ENCODE peak calls at places on chromosomes 1 and 21, in seven cellular contexts. P, K, D, A, J, V and C are unnamed samples.

GRCh38 chr1:83104558-83104957 is 894.4 kb downstream of the TTLL7 start:
- DNase-seq in P (no peak), K (no peak), D (no peak), A (no peak), J (no peak), V (no peak), C (no peak)

GRCh38 chr1:87203890-87204289 is 124.8 kb upstream of the LMO4 start:
- DNase-seq in P (no peak), K (no peak), D (no peak), A (no peak), J (no peak), V (peak; percentile 65), C (no peak)

GRCh38 chr1:13662498-13662897 is 37.5 kb upstream of the PRDM2 start:
- DNase-seq in P (no peak), K (no peak), D (no peak), A (no peak), J (no peak), V (peak; percentile 54), C (no peak)

GRCh38 chr1:6285356-6285755 is 24.5 kb upstream of the GPR153 start:
- DNase-seq in P (no peak), K (no peak), D (no peak), A (no peak), J (no peak), V (no peak), C (no peak)

GRCh38 chr1:170967042-170967910 is 31.9 kb downstream of the MROH9 start:
- DNase-seq in P (peak; percentile 6), K (no peak), D (no peak), A (peak; percentile 7), J (peak; percentile 17), V (peak; percentile 77), C (no peak)

GRCh38 chr1:24899581-24900485 is 30.2 kb downstream of the RUNX3 start:
- DNase-seq in P (no peak), K (no peak), D (no peak), A (no peak), J (no peak), V (no peak), C (peak; percentile 34)

GRCh38 chr1:235923466-235924008 is 56.8 kb upstream of the LYST start:
- DNase-seq in P (no peak), K (no peak), D (no peak), A (peak; percentile 19), J (no peak), V (peak; percentile 69), C (no peak)

GRCh38 chr1:155326020-155326526 is 5.4 kb downstream of the RUSC1 start:
- DNase-seq in P (no peak), K (no peak), D (no peak), A (no peak), J (no peak), V (no peak), C (no peak)

GRCh38 chr1:226482975-226483660 is 65.4 kb upstream of the STUM start:
- DNase-seq in P (no peak), K (no peak), D (no peak), A (no peak), J (no peak), V (peak; percentile 44), C (no peak)

GRCh38 chr21:35370671-35371070 is 321.6 kb upstream of the RUNX1 start:
- DNase-seq in P (no peak), K (no peak), D (no peak), A (no peak), J (no peak), V (no peak), C (no peak)

GRCh38 chr1:234546890-234547788 is 62.8 kb downstream of the IRF2BP2 start:
- DNase-seq in P (no peak), K (no peak), D (no peak), A (no peak), J (no peak), V (no peak), C (no peak)

GRCh38 chr1:88683516-88683847 is 591 bp upstream of the PKN2 start:
- DNase-seq in P (peak; percentile 25), K (no peak), D (no peak), A (peak; percentile 28), J (no peak), V (peak; percentile 44), C (no peak)

GRCh38 chr21:36839123-36839522 is 127.3 kb downstream of the HLCS start:
- DNase-seq in P (no peak), K (no peak), D (no peak), A (no peak), J (no peak), V (no peak), C (no peak)

GRCh38 chr1:228490120-228491078 is 3.2 kb downstream of the RNF187 start:
- DNase-seq in P (peak; percentile 50), K (no peak), D (no peak), A (no peak), J (no peak), V (peak; percentile 18), C (no peak)

GRCh38 chr1:212951058-212951923 is 950 bp downstream of the VASH2 start:
- DNase-seq in P (no peak), K (no peak), D (no peak), A (peak; percentile 52), J (no peak), V (no peak), C (no peak)

GRCh38 chr1:232891116-232891515 is 59.3 kb upstream of the NTPCR start:
- DNase-seq in P (no peak), K (no peak), D (no peak), A (no peak), J (no peak), V (peak; percentile 9), C (no peak)

GRCh38 chr1:6918908-6919511 is 133.8 kb downstream of the CAMTA1 start:
- DNase-seq in P (no peak), K (no peak), D (no peak), A (no peak), J (no peak), V (no peak), C (no peak)

GRCh38 chr1:71857862-71858261 is 424.5 kb downstream of the NEGR1 start:
- DNase-seq in P (no peak), K (no peak), D (no peak), A (no peak), J (no peak), V (no peak), C (no peak)

GRCh38 chr1:206835186-206835585 is 30.2 kb upstream of the IL20 start:
- DNase-seq in P (no peak), K (no peak), D (no peak), A (no peak), J (no peak), V (no peak), C (no peak)

GRCh38 chr1:110677526-110677925 is 2.8 kb upstream of the KCNA3 start:
- DNase-seq in P (no peak), K (no peak), D (no peak), A (no peak), J (peak; percentile 9), V (no peak), C (no peak)

GRCh38 chr1:2195785-2196184 is 1.2 kb upstream of the FAAP20 start:
- DNase-seq in P (no peak), K (no peak), D (no peak), A (no peak), J (no peak), V (no peak), C (no peak)

GRCh38 chr1:41439234-41439633 is 45.2 kb downstream of the EDN2 start:
- DNase-seq in P (no peak), K (no peak), D (no peak), A (no peak), J (no peak), V (no peak), C (no peak)

GRCh38 chr1:66769512-66770229 is 17.4 kb downstream of the DYNLT5 start:
- DNase-seq in P (no peak), K (no peak), D (no peak), A (no peak), J (no peak), V (no peak), C (no peak)

DNA sequence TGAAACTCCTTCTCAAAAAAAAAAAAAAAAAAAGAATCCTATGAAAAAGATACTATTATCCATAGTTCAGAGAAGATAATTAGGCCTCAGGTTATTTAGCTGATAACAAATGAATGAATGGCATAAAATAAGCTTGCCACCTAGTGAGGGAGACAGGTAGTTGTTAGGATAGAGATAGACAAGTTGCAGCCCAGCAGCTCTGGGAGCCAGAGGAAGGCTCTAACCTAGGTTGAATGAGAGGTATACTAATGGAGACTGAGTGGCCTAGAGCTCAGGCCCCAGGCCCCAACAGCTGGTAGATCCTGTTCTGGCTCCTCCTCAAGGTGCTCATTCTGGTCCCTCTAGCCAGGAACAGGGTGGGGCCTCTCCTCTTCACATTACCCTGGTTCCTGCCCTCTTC is 20.6 kb upstream of the RSPO1 start:
- DNase-seq in P (no peak), K (no peak), D (no peak), A (no peak), J (no peak), V (peak; percentile 17), C (no peak)
- TF ChIP-seq CTCF in P (no peak), K (no peak), D (no peak), A (no peak), J (no peak), V (no peak), C (no peak)

GRCh38 chr1:101971309-101971708 is 25.4 kb downstream of the OLFM3 start:
- DNase-seq in P (no peak), K (no peak), D (no peak), A (no peak), J (no peak), V (peak; percentile 29), C (no peak)
- TF ChIP-seq CTCF in P (no peak), K (peak; percentile 10), D (peak; percentile 49), A (no peak), J (no peak), V (peak; percentile 56), C (peak; percentile 18)

GRCh38 chr1:85258536-85259117 is 835 bp downstream of the C1orf52 start:
- DNase-seq in P (no peak), K (no peak), D (no peak), A (no peak), J (no peak), V (peak; percentile 19), C (no peak)
- TF ChIP-seq CTCF in P (no peak), K (no peak), D (peak; percentile 9), A (no peak), J (no peak), V (peak; percentile 32), C (peak; percentile 14)

GRCh38 chr1:30197959-30198760 is 525.2 kb downstream of the MATN1 start:
- DNase-seq in P (no peak), K (no peak), D (no peak), A (no peak), J (no peak), V (no peak), C (no peak)
- TF ChIP-seq CTCF in P (no peak), K (no peak), D (no peak), A (no peak), J (no peak), V (no peak), C (no peak)